ENCODE peak calls at places on chromosomes 4 and X, in four cellular contexts. C, G, U and W are unnamed samples.

GRCh38 chr4:57280481-57280880 is 170.3 kb upstream of the IGFBP7 start:
- DNase-seq in C (no peak), G (no peak), U (no peak), W (no peak)

GRCh38 chr4:137470806-137471205 is 61.5 kb downstream of the PCDH18 start:
- DNase-seq in C (no peak), G (no peak), U (no peak), W (no peak)

GRCh38 chrX:20320461-20321159 is 53.9 kb upstream of the RPS6KA3 start:
- DNase-seq in C (no peak), G (no peak), U (no peak), W (peak)

GRCh38 chr4:45122406-45122805 is 396.1 kb upstream of the GNPDA2 start:
- DNase-seq in C (no peak), G (no peak), U (no peak), W (no peak)

GRCh38 chr4:20249333-20249732 is 2.4 kb upstream of the SLIT2 start:
- DNase-seq in C (no peak), G (peak), U (no peak), W (no peak)

GRCh38 chr4:5462896-5463295 is 245.5 kb downstream of the EVC2 start:
- DNase-seq in C (no peak), G (no peak), U (no peak), W (no peak)

GRCh38 chr4:134144337-134144736 is 57.3 kb downstream of the PABPC4L start:
- DNase-seq in C (no peak), G (no peak), U (no peak), W (no peak)

GRCh38 chr4:10582059-10582686 is 102.4 kb downstream of the CLNK start:
- DNase-seq in C (peak), G (peak), U (peak), W (no peak)

GRCh38 chr4:133390198-133390855 is 241.2 kb downstream of the PCDH10 start:
- DNase-seq in C (no peak), G (no peak), U (no peak), W (no peak)

GRCh38 chr4:98110214-98110613 is 33.1 kb downstream of the STPG2 start:
- DNase-seq in C (no peak), G (no peak), U (no peak), W (no peak)

GRCh38 chr4:37628977-37629609 is 57.1 kb downstream of the RELL1 start:
- DNase-seq in C (no peak), G (peak), U (peak), W (no peak)

GRCh38 chr4:37802068-37802666 is 24.3 kb upstream of the PGM2 start:
- DNase-seq in C (peak), G (peak), U (peak), W (no peak)

GRCh38 chr4:165190591-165191212 is 16.7 kb upstream of the KLHL2 start:
- DNase-seq in C (no peak), G (no peak), U (no peak), W (no peak)

GRCh38 chrX:42797646-42798045 is 19.7 kb upstream of the PPP1R2C start:
- DNase-seq in C (no peak), G (no peak), U (no peak), W (no peak)

GRCh38 chr4:21134994-21135393 is 434.7 kb downstream of the PACRGL start:
- DNase-seq in C (peak), G (no peak), U (no peak), W (no peak)

GRCh38 chr4:95585016-95585695 is 36.4 kb upstream of the UNC5C start:
- DNase-seq in C (no peak), G (no peak), U (no peak), W (no peak)

GRCh38 chrX:40213092-40213491 is 115.3 kb upstream of the BCOR start:
- DNase-seq in C (no peak), G (no peak), U (no peak), W (no peak)

GRCh38 chrX:119688856-119689455 is 4.0 kb downstream of the SEPTIN6 start:
- DNase-seq in C (no peak), G (no peak), U (no peak), W (no peak)

GRCh38 chr4:135724426-135724825 is 1522.8 kb upstream of the PABPC4L start:
- DNase-seq in C (no peak), G (no peak), U (no peak), W (no peak)

GRCh38 chr4:123035239-123035638 is 112.8 kb upstream of the NUDT6 start:
- DNase-seq in C (no peak), G (no peak), U (no peak), W (no peak)

GRCh38 chr4:6250235-6250983 is 19.2 kb upstream of the WFS1 start:
- DNase-seq in C (peak), G (peak), U (peak), W (peak)

GRCh38 chr4:89614155-89614554 is 222.8 kb downstream of the SNCA start:
- DNase-seq in C (no peak), G (no peak), U (no peak), W (no peak)